ENCODE peak calls at places on chromosome 7, in seven cellular contexts. A is activated naive CD4-positive, alpha-beta T cell treated with anti-CD3 and anti-CD28 coated beads, Interleukin-2, amount 10 ng/mL, durations not matched to agents 7 days and 5 days; Y is activated CD8-positive, alpha-beta memory T cell treated with anti-CD3 and anti-CD28 coated beads for 24 hours; D is astrocyte; E is astrocyte of the spinal cord; R is stimulated activated CD8-positive, alpha-beta memory T cell treated with anti-CD3 and anti-CD28 coated beads, Interleukin-4, amount 100 ng/mL, for 1 hour; S is kidney glomerular epithelial cell. P is an unnamed sample.
A peak's percentile ranks its signal among the peaks of the same experiment; 100 is the strongest.

GRCh38 chr7:113267885-113268284 is 149.5 kb upstream of the SMIM30 start:
- DNase-seq in A (no peak), Y (no peak), D (peak; percentile 45), E (no peak), R (no peak), S (no peak), P (no peak)

GRCh38 chr7:157337316-157338149 is 729 bp downstream of the DNAJB6 start:
- DNase-seq in A (peak; percentile 69), Y (peak; percentile 85), D (peak; percentile 49), E (peak; percentile 55), R (peak; percentile 25), S (peak; percentile 19), P (no peak)

GRCh38 chr7:8261711-8262695 is at the start of gene ICA1:
- DNase-seq in A (peak; percentile 41), Y (peak; percentile 65), D (peak; percentile 20), E (peak; percentile 36), R (no peak), S (peak; percentile 49), P (no peak)

GRCh38 chr7:30655096-30655970 is 26.9 kb downstream of the CRHR2 start:
- DNase-seq in A (no peak), Y (no peak), D (no peak), E (no peak), R (no peak), S (no peak), P (no peak)

GRCh38 chr7:46539892-46540483 is 618.9 kb upstream of the IGFBP3 start:
- DNase-seq in A (no peak), Y (no peak), D (no peak), E (no peak), R (no peak), S (no peak), P (no peak)

GRCh38 chr7:93132216-93132615 is 14.4 kb upstream of the SAMD9 start:
- DNase-seq in A (no peak), Y (no peak), D (no peak), E (no peak), R (no peak), S (no peak), P (no peak)

GRCh38 chr7:32290015-32290414 is 200.2 kb downstream of the LSM5 start:
- DNase-seq in A (no peak), Y (no peak), D (no peak), E (no peak), R (no peak), S (no peak), P (no peak)

GRCh38 chr7:47266131-47266706 is 315.7 kb downstream of the TNS3 start:
- DNase-seq in A (peak; percentile 45), Y (peak; percentile 69), D (peak; percentile 87), E (peak; percentile 77), R (no peak), S (peak; percentile 67), P (no peak)

GRCh38 chr7:85095816-85096215 is 91.0 kb downstream of the SEMA3D start:
- DNase-seq in A (no peak), Y (no peak), D (no peak), E (peak; percentile 26), R (no peak), S (no peak), P (no peak)

GRCh38 chr7:157674027-157674714 is 337.4 kb downstream of the DNAJB6 start:
- DNase-seq in A (peak; percentile 11), Y (no peak), D (no peak), E (no peak), R (no peak), S (no peak), P (no peak)

GRCh38 chr7:130559184-130559583 is 67.3 kb downstream of the MEST start:
- DNase-seq in A (no peak), Y (no peak), D (no peak), E (no peak), R (no peak), S (no peak), P (no peak)

GRCh38 chr7:93185303-93186027 is 37.3 kb upstream of the SAMD9L start:
- DNase-seq in A (no peak), Y (no peak), D (no peak), E (no peak), R (no peak), S (no peak), P (no peak)

GRCh38 chr7:121107923-121108498 is 119.5 kb downstream of the CPED1 start:
- DNase-seq in A (no peak), Y (no peak), D (peak; percentile 45), E (peak; percentile 79), R (no peak), S (peak; percentile 68), P (no peak)

GRCh38 chr7:148962823-148963582 is 65.3 kb downstream of the PDIA4 start:
- DNase-seq in A (peak; percentile 79), Y (no peak), D (peak; percentile 22), E (peak; percentile 88), R (no peak), S (peak; percentile 81), P (no peak)

GRCh38 chr7:3272691-3273141 is 28.3 kb upstream of the SDK1 start:
- DNase-seq in A (no peak), Y (no peak), D (peak; percentile 97), E (peak; percentile 93), R (no peak), S (peak; percentile 35), P (no peak)

GRCh38 chr7:906776-907157 is 30.4 kb downstream of the GET4 start:
- DNase-seq in A (no peak), Y (no peak), D (no peak), E (no peak), R (no peak), S (no peak), P (no peak)

GRCh38 chr7:139661043-139661440 is 116.8 kb downstream of the HIPK2 start:
- DNase-seq in A (no peak), Y (no peak), D (no peak), E (no peak), R (no peak), S (no peak), P (no peak)

GRCh38 chr7:30285067-30285530 is 702 bp downstream of the ZNRF2 start:
- DNase-seq in A (peak; percentile 54), Y (peak; percentile 79), D (peak; percentile 8), E (no peak), R (no peak), S (peak; percentile 26), P (no peak)

GRCh38 chr7:636396-636795 is 90.1 kb upstream of the DNAAF5 start:
- DNase-seq in A (peak; percentile 54), Y (peak; percentile 67), D (no peak), E (no peak), R (no peak), S (no peak), P (no peak)

GRCh38 chr7:103569621-103570305 is 123.8 kb upstream of the SLC26A5 start:
- DNase-seq in A (no peak), Y (no peak), D (no peak), E (no peak), R (no peak), S (no peak), P (no peak)

GRCh38 chr7:4641091-4641666 is 40.9 kb upstream of the FOXK1 start:
- DNase-seq in A (no peak), Y (no peak), D (no peak), E (no peak), R (no peak), S (no peak), P (no peak)

GRCh38 chr7:96949766-96950165 is 55.6 kb upstream of the DLX6 start:
- DNase-seq in A (no peak), Y (no peak), D (peak; percentile 52), E (peak; percentile 84), R (no peak), S (peak; percentile 33), P (no peak)

GRCh38 chr7:151131284-151131621 is 36.2 kb downstream of the GBX1 start:
- DNase-seq in A (no peak), Y (no peak), D (no peak), E (no peak), R (no peak), S (no peak), P (no peak)

GRCh38 chr7:44636926-44637325 is 30.5 kb downstream of the OGDH start:
- DNase-seq in A (no peak), Y (peak; percentile 54), D (no peak), E (no peak), R (no peak), S (no peak), P (no peak)

GRCh38 chr7:3836855-3837254 is 535.8 kb downstream of the SDK1 start:
- DNase-seq in A (no peak), Y (no peak), D (peak; percentile 14), E (no peak), R (no peak), S (no peak), P (no peak)

GRCh38 chr7:139623518-139623917 is 100.0 kb downstream of the CLEC2L start:
- DNase-seq in A (no peak), Y (peak; percentile 50), D (no peak), E (no peak), R (no peak), S (no peak), P (no peak)

GRCh38 chr7:131899271-131900030 is 343.0 kb upstream of the PODXL start:
- DNase-seq in A (no peak), Y (no peak), D (peak; percentile 39), E (no peak), R (no peak), S (no peak), P (peak; percentile 40)

GRCh38 chr7:50608196-50608906 is 43.1 kb upstream of the DDC start:
- DNase-seq in A (no peak), Y (peak; percentile 53), D (no peak), E (peak; percentile 10), R (no peak), S (no peak), P (no peak)

GRCh38 chr7:129535896-129536295 is 33.6 kb downstream of the SMKR1 start:
- DNase-seq in A (no peak), Y (no peak), D (no peak), E (no peak), R (no peak), S (no peak), P (no peak)

GRCh38 chr7:143979359-143979758 is 20.8 kb upstream of the OR6B1 start:
- DNase-seq in A (no peak), Y (no peak), D (peak; percentile 72), E (peak; percentile 62), R (no peak), S (peak; percentile 37), P (no peak)

GRCh38 chr7:138460649-138461607 is 869 bp downstream of the TRIM24 start:
- DNase-seq in A (peak; percentile 71), Y (peak; percentile 85), D (peak; percentile 23), E (peak; percentile 50), R (peak; percentile 22), S (peak; percentile 50), P (no peak)

GRCh38 chr7:101308245-101309085 is 13.1 kb downstream of the IFT22 start:
- DNase-seq in A (peak; percentile 53), Y (peak; percentile 80), D (peak; percentile 3), E (peak; percentile 33), R (no peak), S (peak; percentile 34), P (no peak)

GRCh38 chr7:2670720-2671391 is 17.1 kb upstream of the AMZ1 start:
- DNase-seq in A (peak; percentile 77), Y (peak; percentile 88), D (no peak), E (peak; percentile 32), R (peak; percentile 49), S (peak; percentile 4), P (no peak)